ENCODE peak calls at places on chromosomes 2 and 18, in five cellular contexts. One of them, this sample, is unnamed.
A peak's percentile ranks its signal among the peaks of the same experiment; 100 is the strongest.

GRCh38 chr2:223578846-223579245 is 23.3 kb downstream of the SCG2 start:
- DNase-seq in cardiac fibroblast: no peak
- DNase-seq in astrocyte of the spinal cord: no peak
- DNase-seq in dorsolateral prefrontal cortex: no peak
- DNase-seq in activated B cell treated with CpG ODN at 0.5 μM for 24 hours: no peak
- DNase-seq in this sample: no peak

GRCh38 chr2:147740211-147740927 is 104.5 kb upstream of the ACVR2A start:
- DNase-seq in cardiac fibroblast: no peak
- DNase-seq in dorsolateral prefrontal cortex: no peak
- DNase-seq in astrocyte of the spinal cord: no peak
- DNase-seq in activated B cell treated with CpG ODN at 0.5 μM for 24 hours: no peak
- DNase-seq in this sample: no peak

GRCh38 chr18:75433098-75433497 is 5.6 kb upstream of the SMIM21 start:
- DNase-seq in dorsolateral prefrontal cortex: no peak
- DNase-seq in cardiac fibroblast: no peak
- DNase-seq in activated B cell treated with CpG ODN at 0.5 μM for 24 hours: no peak
- DNase-seq in astrocyte of the spinal cord: no peak
- DNase-seq in this sample: no peak

GRCh38 chr2:127220102-127220806 is at the start of gene CYP27C1:
- DNase-seq in dorsolateral prefrontal cortex: no peak
- DNase-seq in cardiac fibroblast: peak; percentile 22
- DNase-seq in astrocyte of the spinal cord: peak; percentile 36
- DNase-seq in activated B cell treated with CpG ODN at 0.5 μM for 24 hours: no peak
- DNase-seq in this sample: no peak

GRCh38 chr2:72864500-72864899 is 22.7 kb upstream of the SPR start:
- DNase-seq in activated B cell treated with CpG ODN at 0.5 μM for 24 hours: no peak
- DNase-seq in cardiac fibroblast: peak; percentile 22
- DNase-seq in astrocyte of the spinal cord: peak; percentile 62
- DNase-seq in dorsolateral prefrontal cortex: no peak
- DNase-seq in this sample: no peak

GRCh38 chr18:73638709-73639108 is 508.9 kb downstream of the FBXO15 start:
- DNase-seq in astrocyte of the spinal cord: peak; percentile 61
- DNase-seq in dorsolateral prefrontal cortex: no peak
- DNase-seq in cardiac fibroblast: peak; percentile 40
- DNase-seq in activated B cell treated with CpG ODN at 0.5 μM for 24 hours: no peak
- DNase-seq in this sample: no peak

GRCh38 chr2:199975297-199975895 is 20.0 kb downstream of the MAIP1 start:
- DNase-seq in dorsolateral prefrontal cortex: no peak
- DNase-seq in astrocyte of the spinal cord: peak; percentile 36
- DNase-seq in activated B cell treated with CpG ODN at 0.5 μM for 24 hours: no peak
- DNase-seq in cardiac fibroblast: peak; percentile 39
- DNase-seq in this sample: peak; percentile 31

GRCh38 chr2:27198627-27199026 is 13.2 kb upstream of the ATRAID start:
- DNase-seq in astrocyte of the spinal cord: no peak
- DNase-seq in dorsolateral prefrontal cortex: no peak
- DNase-seq in cardiac fibroblast: no peak
- DNase-seq in activated B cell treated with CpG ODN at 0.5 μM for 24 hours: no peak
- DNase-seq in this sample: no peak

GRCh38 chr2:200065477-200065876 is 110.1 kb downstream of the MAIP1 start:
- DNase-seq in astrocyte of the spinal cord: no peak
- DNase-seq in dorsolateral prefrontal cortex: no peak
- DNase-seq in cardiac fibroblast: no peak
- DNase-seq in activated B cell treated with CpG ODN at 0.5 μM for 24 hours: no peak
- DNase-seq in this sample: no peak

GRCh38 chr18:7921938-7922587 is 354.9 kb downstream of the PTPRM start:
- DNase-seq in cardiac fibroblast: peak; percentile 80
- DNase-seq in dorsolateral prefrontal cortex: no peak
- DNase-seq in astrocyte of the spinal cord: peak; percentile 79
- DNase-seq in activated B cell treated with CpG ODN at 0.5 μM for 24 hours: no peak
- DNase-seq in this sample: peak; percentile 22

GRCh38 chr2:112724611-112725525 is 4.0 kb downstream of the NT5DC4 start:
- DNase-seq in dorsolateral prefrontal cortex: no peak
- DNase-seq in cardiac fibroblast: no peak
- DNase-seq in activated B cell treated with CpG ODN at 0.5 μM for 24 hours: no peak
- DNase-seq in astrocyte of the spinal cord: no peak
- DNase-seq in this sample: no peak

GRCh38 chr2:2101924-2102323 is 229.2 kb downstream of the MYT1L start:
- DNase-seq in astrocyte of the spinal cord: no peak
- DNase-seq in dorsolateral prefrontal cortex: no peak
- DNase-seq in activated B cell treated with CpG ODN at 0.5 μM for 24 hours: no peak
- DNase-seq in cardiac fibroblast: no peak
- DNase-seq in this sample: no peak

GRCh38 chr18:49008156-49008555 is 57.4 kb upstream of the SMAD7 start:
- DNase-seq in astrocyte of the spinal cord: no peak
- DNase-seq in dorsolateral prefrontal cortex: no peak
- DNase-seq in cardiac fibroblast: no peak
- DNase-seq in activated B cell treated with CpG ODN at 0.5 μM for 24 hours: no peak
- DNase-seq in this sample: no peak

GRCh38 chr2:147416099-147416498 is 428.7 kb upstream of the ACVR2A start:
- DNase-seq in astrocyte of the spinal cord: no peak
- DNase-seq in dorsolateral prefrontal cortex: no peak
- DNase-seq in activated B cell treated with CpG ODN at 0.5 μM for 24 hours: no peak
- DNase-seq in cardiac fibroblast: no peak
- DNase-seq in this sample: no peak

GRCh38 chr2:240868286-240869108 is at the start of gene AGXT:
- DNase-seq in activated B cell treated with CpG ODN at 0.5 μM for 24 hours: no peak
- DNase-seq in dorsolateral prefrontal cortex: no peak
- DNase-seq in astrocyte of the spinal cord: no peak
- DNase-seq in cardiac fibroblast: peak; percentile 72
- DNase-seq in this sample: no peak

GRCh38 chr2:152740743-152741328 is 22.4 kb downstream of the ARL6IP6 start:
- DNase-seq in astrocyte of the spinal cord: peak; percentile 78
- DNase-seq in cardiac fibroblast: peak; percentile 82
- DNase-seq in dorsolateral prefrontal cortex: no peak
- DNase-seq in activated B cell treated with CpG ODN at 0.5 μM for 24 hours: no peak
- DNase-seq in this sample: peak; percentile 20

GRCh38 chr2:20213651-20214565 is 11.0 kb downstream of the SDC1 start:
- DNase-seq in activated B cell treated with CpG ODN at 0.5 μM for 24 hours: no peak
- DNase-seq in astrocyte of the spinal cord: no peak
- DNase-seq in cardiac fibroblast: no peak
- DNase-seq in dorsolateral prefrontal cortex: no peak
- DNase-seq in this sample: no peak

GRCh38 chr2:46036929-46037328 is 260.3 kb upstream of the EPAS1 start:
- DNase-seq in dorsolateral prefrontal cortex: no peak
- DNase-seq in astrocyte of the spinal cord: peak; percentile 92
- DNase-seq in activated B cell treated with CpG ODN at 0.5 μM for 24 hours: no peak
- DNase-seq in cardiac fibroblast: peak; percentile 66
- DNase-seq in this sample: peak; percentile 94

GRCh38 chr2:173150087-173150486 is 74.4 kb downstream of the MAP3K20 start:
- DNase-seq in dorsolateral prefrontal cortex: no peak
- DNase-seq in activated B cell treated with CpG ODN at 0.5 μM for 24 hours: no peak
- DNase-seq in astrocyte of the spinal cord: peak; percentile 65
- DNase-seq in cardiac fibroblast: peak; percentile 56
- DNase-seq in this sample: no peak

GRCh38 chr2:201654611-201655384 is 11.5 kb upstream of the TMEM237 start:
- DNase-seq in astrocyte of the spinal cord: peak; percentile 74
- DNase-seq in activated B cell treated with CpG ODN at 0.5 μM for 24 hours: no peak
- DNase-seq in cardiac fibroblast: peak; percentile 88
- DNase-seq in dorsolateral prefrontal cortex: no peak
- DNase-seq in this sample: peak; percentile 52

GRCh38 chr18:50051288-50051687 is 143.7 kb downstream of the MYO5B start:
- DNase-seq in cardiac fibroblast: peak; percentile 1
- DNase-seq in dorsolateral prefrontal cortex: no peak
- DNase-seq in activated B cell treated with CpG ODN at 0.5 μM for 24 hours: no peak
- DNase-seq in astrocyte of the spinal cord: no peak
- DNase-seq in this sample: no peak

GRCh38 chr2:234494361-234495075 is 2.4 kb downstream of the ARL4C start:
- DNase-seq in cardiac fibroblast: peak; percentile 61
- DNase-seq in astrocyte of the spinal cord: peak; percentile 73
- DNase-seq in activated B cell treated with CpG ODN at 0.5 μM for 24 hours: no peak
- DNase-seq in dorsolateral prefrontal cortex: no peak
- DNase-seq in this sample: no peak

GRCh38 chr18:63881851-63882250 is 5.7 kb upstream of the SERPINB2 start:
- DNase-seq in activated B cell treated with CpG ODN at 0.5 μM for 24 hours: no peak
- DNase-seq in cardiac fibroblast: peak; percentile 42
- DNase-seq in astrocyte of the spinal cord: peak; percentile 10
- DNase-seq in dorsolateral prefrontal cortex: no peak
- DNase-seq in this sample: no peak

GRCh38 chr2:41966431-41966893 is 81.4 kb upstream of the PKDCC start:
- DNase-seq in dorsolateral prefrontal cortex: peak; percentile 92
- DNase-seq in astrocyte of the spinal cord: peak; percentile 97
- DNase-seq in cardiac fibroblast: peak; percentile 97
- DNase-seq in activated B cell treated with CpG ODN at 0.5 μM for 24 hours: no peak
- DNase-seq in this sample: peak; percentile 64

GRCh38 chr2:50529600-50530218 is 502.2 kb downstream of the NRXN1 start:
- DNase-seq in astrocyte of the spinal cord: peak; percentile 54
- DNase-seq in dorsolateral prefrontal cortex: no peak
- DNase-seq in cardiac fibroblast: peak; percentile 68
- DNase-seq in activated B cell treated with CpG ODN at 0.5 μM for 24 hours: no peak
- DNase-seq in this sample: peak; percentile 0

GRCh38 chr2:72738096-72738495 is 87.7 kb downstream of the EXOC6B start:
- DNase-seq in astrocyte of the spinal cord: no peak
- DNase-seq in dorsolateral prefrontal cortex: no peak
- DNase-seq in cardiac fibroblast: no peak
- DNase-seq in activated B cell treated with CpG ODN at 0.5 μM for 24 hours: no peak
- DNase-seq in this sample: no peak

GRCh38 chr2:240819404-240820013 is 510 bp downstream of the KIF1A start:
- DNase-seq in dorsolateral prefrontal cortex: peak; percentile 39
- DNase-seq in activated B cell treated with CpG ODN at 0.5 μM for 24 hours: no peak
- DNase-seq in cardiac fibroblast: no peak
- DNase-seq in astrocyte of the spinal cord: no peak
- DNase-seq in this sample: no peak

GRCh38 chr2:240205348-240205747 is 64.9 kb upstream of the OTOS start:
- DNase-seq in astrocyte of the spinal cord: peak; percentile 38
- DNase-seq in activated B cell treated with CpG ODN at 0.5 μM for 24 hours: no peak
- DNase-seq in dorsolateral prefrontal cortex: peak; percentile 49
- DNase-seq in cardiac fibroblast: peak; percentile 21
- DNase-seq in this sample: no peak

GRCh38 chr2:14720739-14721138 is 88.2 kb downstream of the LRATD1 start:
- DNase-seq in cardiac fibroblast: no peak
- DNase-seq in dorsolateral prefrontal cortex: no peak
- DNase-seq in astrocyte of the spinal cord: no peak
- DNase-seq in activated B cell treated with CpG ODN at 0.5 μM for 24 hours: no peak
- DNase-seq in this sample: no peak

GRCh38 chr2:85009019-85009618 is 38.2 kb downstream of the KCMF1 start:
- DNase-seq in dorsolateral prefrontal cortex: no peak
- DNase-seq in activated B cell treated with CpG ODN at 0.5 μM for 24 hours: no peak
- DNase-seq in astrocyte of the spinal cord: no peak
- DNase-seq in cardiac fibroblast: no peak
- DNase-seq in this sample: no peak

GRCh38 chr2:85012431-85012830 is 41.5 kb downstream of the KCMF1 start:
- DNase-seq in cardiac fibroblast: no peak
- DNase-seq in activated B cell treated with CpG ODN at 0.5 μM for 24 hours: no peak
- DNase-seq in dorsolateral prefrontal cortex: no peak
- DNase-seq in astrocyte of the spinal cord: no peak
- DNase-seq in this sample: no peak

GRCh38 chr2:85011098-85011497 is 40.1 kb downstream of the KCMF1 start:
- DNase-seq in activated B cell treated with CpG ODN at 0.5 μM for 24 hours: no peak
- DNase-seq in astrocyte of the spinal cord: no peak
- DNase-seq in cardiac fibroblast: no peak
- DNase-seq in dorsolateral prefrontal cortex: no peak
- DNase-seq in this sample: no peak

GRCh38 chr2:85012855-85013254 is 41.9 kb downstream of the KCMF1 start:
- DNase-seq in astrocyte of the spinal cord: no peak
- DNase-seq in dorsolateral prefrontal cortex: no peak
- DNase-seq in activated B cell treated with CpG ODN at 0.5 μM for 24 hours: no peak
- DNase-seq in cardiac fibroblast: no peak
- DNase-seq in this sample: no peak

GRCh38 chr2:85011747-85012146 is 40.8 kb downstream of the KCMF1 start:
- DNase-seq in dorsolateral prefrontal cortex: no peak
- DNase-seq in astrocyte of the spinal cord: no peak
- DNase-seq in cardiac fibroblast: no peak
- DNase-seq in activated B cell treated with CpG ODN at 0.5 μM for 24 hours: no peak
- DNase-seq in this sample: no peak
- TF ChIP-seq CTCF in dorsolateral prefrontal cortex: no peak
- TF ChIP-seq CTCF in astrocyte of the spinal cord: no peak
- TF ChIP-seq CTCF in cardiac fibroblast: peak; percentile 12
- TF ChIP-seq CTCF in activated B cell treated with CpG ODN at 0.5 μM for 24 hours: no peak
- TF ChIP-seq CTCF in this sample: no peak

GRCh38 chr2:61165946-61166345 is 4.0 kb downstream of the C2orf74 start:
- DNase-seq in activated B cell treated with CpG ODN at 0.5 μM for 24 hours: no peak
- DNase-seq in dorsolateral prefrontal cortex: no peak
- DNase-seq in astrocyte of the spinal cord: no peak
- DNase-seq in cardiac fibroblast: no peak
- DNase-seq in this sample: no peak
- TF ChIP-seq CTCF in activated B cell treated with CpG ODN at 0.5 μM for 24 hours: no peak
- TF ChIP-seq CTCF in dorsolateral prefrontal cortex: no peak
- TF ChIP-seq CTCF in astrocyte of the spinal cord: no peak
- TF ChIP-seq CTCF in cardiac fibroblast: no peak
- TF ChIP-seq CTCF in this sample: no peak

GRCh38 chr2:232439758-232440135 is 16.2 kb upstream of the ALPI start:
- DNase-seq in dorsolateral prefrontal cortex: peak; percentile 15
- DNase-seq in astrocyte of the spinal cord: no peak
- DNase-seq in cardiac fibroblast: no peak
- DNase-seq in activated B cell treated with CpG ODN at 0.5 μM for 24 hours: no peak
- DNase-seq in this sample: no peak
- TF ChIP-seq CTCF in dorsolateral prefrontal cortex: peak; percentile 36
- TF ChIP-seq CTCF in astrocyte of the spinal cord: peak; percentile 13
- TF ChIP-seq CTCF in cardiac fibroblast: no peak
- TF ChIP-seq CTCF in activated B cell treated with CpG ODN at 0.5 μM for 24 hours: no peak
- TF ChIP-seq CTCF in this sample: peak; percentile 9

GRCh38 chr2:121098556-121098955 is 186.4 kb downstream of the TFCP2L1 start:
- DNase-seq in cardiac fibroblast: no peak
- DNase-seq in astrocyte of the spinal cord: no peak
- DNase-seq in dorsolateral prefrontal cortex: no peak
- DNase-seq in activated B cell treated with CpG ODN at 0.5 μM for 24 hours: no peak
- DNase-seq in this sample: no peak

GRCh38 chr2:121096611-121097010 is 188.4 kb downstream of the TFCP2L1 start:
- DNase-seq in dorsolateral prefrontal cortex: no peak
- DNase-seq in activated B cell treated with CpG ODN at 0.5 μM for 24 hours: no peak
- DNase-seq in cardiac fibroblast: no peak
- DNase-seq in astrocyte of the spinal cord: no peak
- DNase-seq in this sample: no peak

GRCh38 chr2:121102949-121103348 is 182.1 kb downstream of the TFCP2L1 start:
- DNase-seq in cardiac fibroblast: no peak
- DNase-seq in activated B cell treated with CpG ODN at 0.5 μM for 24 hours: no peak
- DNase-seq in astrocyte of the spinal cord: no peak
- DNase-seq in dorsolateral prefrontal cortex: no peak
- DNase-seq in this sample: no peak

GRCh38 chr2:121101093-121101715 is 183.8 kb downstream of the TFCP2L1 start:
- DNase-seq in dorsolateral prefrontal cortex: no peak
- DNase-seq in astrocyte of the spinal cord: no peak
- DNase-seq in activated B cell treated with CpG ODN at 0.5 μM for 24 hours: no peak
- DNase-seq in cardiac fibroblast: no peak
- DNase-seq in this sample: no peak

GRCh38 chr2:121099329-121100318 is 185.4 kb downstream of the TFCP2L1 start:
- DNase-seq in cardiac fibroblast: no peak
- DNase-seq in activated B cell treated with CpG ODN at 0.5 μM for 24 hours: no peak
- DNase-seq in dorsolateral prefrontal cortex: no peak
- DNase-seq in astrocyte of the spinal cord: no peak
- DNase-seq in this sample: no peak
- TF ChIP-seq CTCF in cardiac fibroblast: peak; percentile 48
- TF ChIP-seq CTCF in activated B cell treated with CpG ODN at 0.5 μM for 24 hours: no peak
- TF ChIP-seq CTCF in dorsolateral prefrontal cortex: peak; percentile 17
- TF ChIP-seq CTCF in astrocyte of the spinal cord: peak; percentile 57
- TF ChIP-seq CTCF in this sample: peak; percentile 26

GRCh38 chr2:186554850-186555785 is 34.7 kb upstream of the ITGAV start:
- DNase-seq in cardiac fibroblast: peak; percentile 21
- DNase-seq in astrocyte of the spinal cord: no peak
- DNase-seq in dorsolateral prefrontal cortex: no peak
- DNase-seq in activated B cell treated with CpG ODN at 0.5 μM for 24 hours: no peak
- DNase-seq in this sample: no peak
- TF ChIP-seq CTCF in cardiac fibroblast: peak; percentile 46
- TF ChIP-seq CTCF in astrocyte of the spinal cord: peak; percentile 12
- TF ChIP-seq CTCF in dorsolateral prefrontal cortex: no peak
- TF ChIP-seq CTCF in activated B cell treated with CpG ODN at 0.5 μM for 24 hours: no peak
- TF ChIP-seq CTCF in this sample: no peak

This sample was measured in AG09319.